ENCODE peak calls at places on chromosomes 6 and 20, in seven cellular contexts. I is suprapubic skin, Q is endothelial cell of umbilical vein, W is spleen, F is K562, V is HCT116, L is transverse colon. E is an unnamed sample. For H3K36me3 and H3K27me3, the result is how much of the 10 kb centered on the place peaks cover.

GRCh38 chr20:64165866-64166600 is 1.8 kb downstream of the MYT1 start:
- DNase-seq in I (no peak), Q (no peak), W (no peak), F (no peak), V (no peak), L (no peak), E (no peak)

GRCh38 chr6:98764378-98764911 is 69.9 kb upstream of the POU3F2 start:
- DNase-seq in I (no peak), Q (peak), W (no peak), F (no peak), V (no peak), L (no peak), E (no peak)

GRCh38 chr6:139778688-139779087 is 404.2 kb upstream of the CITED2 start:
- DNase-seq in I (no peak), Q (no peak), W (no peak), F (no peak), V (no peak), L (no peak), E (no peak)

GRCh38 chr6:10141756-10142443 is 273.0 kb downstream of the TFAP2A start:
- DNase-seq in I (no peak), Q (no peak), W (no peak), F (no peak), V (no peak), L (no peak), E (no peak)

GRCh38 chr6:100088009-100088408 is 94.0 kb upstream of the MCHR2 start:
- DNase-seq in I (no peak), Q (no peak), W (no peak), F (no peak), V (peak), L (no peak), E (no peak)

GRCh38 chr6:54273214-54273820 is 34.9 kb upstream of the TINAG start:
- DNase-seq in I (no peak), Q (no peak), W (no peak), F (no peak), V (no peak), L (no peak), E (no peak)

GRCh38 chr6:32973934-32974333 is 5.5 kb downstream of the BRD2 start:
- DNase-seq in I (no peak), Q (peak), W (no peak), F (peak), V (no peak), L (no peak), E (no peak)

GRCh38 chr6:166019214-166019613 is 148.4 kb downstream of the TBXT start:
- DNase-seq in I (no peak), Q (no peak), W (no peak), F (no peak), V (no peak), L (no peak), E (no peak)

GRCh38 chr6:27669278-27669797 is 196.4 kb upstream of the ZNF184 start:
- DNase-seq in I (no peak), Q (peak), W (no peak), F (peak), V (no peak), L (no peak), E (no peak)

GRCh38 chr20:47801759-47802158 is 16.5 kb upstream of the SULF2 start:
- DNase-seq in I (no peak), Q (no peak), W (no peak), F (no peak), V (no peak), L (no peak), E (no peak)

GRCh38 chr6:38587766-38588362 is 51.9 kb downstream of the BTBD9 start:
- DNase-seq in I (no peak), Q (no peak), W (no peak), F (no peak), V (no peak), L (no peak), E (no peak)

GRCh38 chr6:118188561-118188960 is 281.5 kb downstream of the SLC35F1 start:
- DNase-seq in I (no peak), Q (no peak), W (no peak), F (no peak), V (no peak), L (no peak), E (no peak)

GRCh38 chr6:67629268-67629667 is 1005.8 kb upstream of the ADGRB3 start:
- DNase-seq in I (no peak), Q (peak), W (no peak), F (no peak), V (no peak), L (no peak), E (no peak)

GRCh38 chr6:158620963-158621693 is 23.4 kb downstream of the DYNLT1 start:
- DNase-seq in I (no peak), Q (no peak), W (no peak), F (no peak), V (no peak), L (no peak), E (peak)

GRCh38 chr6:158624684-158625682 is 19.6 kb downstream of the DYNLT1 start:
- DNase-seq in I (no peak), Q (no peak), W (no peak), F (no peak), V (no peak), L (no peak), E (peak)

GRCh38 chr6:158622545-158623190 is 21.9 kb downstream of the DYNLT1 start:
- DNase-seq in I (no peak), Q (no peak), W (no peak), F (no peak), V (no peak), L (no peak), E (peak)

GRCh38 chr6:158619922-158620801 is 24.4 kb downstream of the DYNLT1 start:
- DNase-seq in I (no peak), Q (no peak), W (no peak), F (no peak), V (no peak), L (no peak), E (no peak)

GRCh38 chr6:158621694-158622544 is 22.6 kb downstream of the DYNLT1 start:
- DNase-seq in I (no peak), Q (no peak), W (no peak), F (no peak), V (no peak), L (no peak), E (no peak)
- H3K36me3 ChIP-seq in I (half or more), Q (under half), W (half or more), F (half or more), V (under half), L (under half), E (under half)

GRCh38 chr6:130697661-130698535 is 129.3 kb upstream of the SMLR1 start:
- DNase-seq in I (no peak), Q (peak), W (no peak), F (peak), V (peak), L (peak), E (no peak)
- TF ChIP-seq POLR2AphosphoS5 in I (no peak), Q (no peak), W (no peak), F (no peak), V (no peak), L (no peak), E (no peak)

GRCh38 chr20:25120920-25121319 is 39.0 kb upstream of the VSX1 start:
- DNase-seq in I (no peak), Q (no peak), W (no peak), F (no peak), V (no peak), L (no peak), E (no peak)

GRCh38 chr20:25117961-25118360 is 36.0 kb upstream of the VSX1 start:
- DNase-seq in I (no peak), Q (no peak), W (no peak), F (no peak), V (no peak), L (no peak), E (no peak)

GRCh38 chr20:25116746-25117457 is 35.0 kb upstream of the VSX1 start:
- DNase-seq in I (no peak), Q (no peak), W (no peak), F (no peak), V (no peak), L (no peak), E (no peak)

GRCh38 chr20:25118529-25118928 is 36.6 kb upstream of the VSX1 start:
- DNase-seq in I (no peak), Q (no peak), W (no peak), F (no peak), V (no peak), L (no peak), E (no peak)

GRCh38 chr20:25120462-25120861 is 38.5 kb upstream of the VSX1 start:
- DNase-seq in I (no peak), Q (no peak), W (no peak), F (no peak), V (no peak), L (no peak), E (no peak)
- H3K27me3 ChIP-seq in I (under half), Q (under half), W (under half), F (under half), V (under half), L (under half), E (under half)

GRCh38 chr20:32462900-32463641 is 104.9 kb downstream of the ASXL1 start:
- DNase-seq in I (no peak), Q (no peak), W (peak), F (no peak), V (no peak), L (peak), E (no peak)

GRCh38 chr20:32466739-32467505 is 108.8 kb downstream of the ASXL1 start:
- DNase-seq in I (no peak), Q (peak), W (no peak), F (no peak), V (no peak), L (no peak), E (no peak)

GRCh38 chr20:32465092-32465900 is 107.2 kb downstream of the ASXL1 start:
- DNase-seq in I (no peak), Q (peak), W (peak), F (no peak), V (no peak), L (peak), E (no peak)

GRCh38 chr20:32463642-32464400 is 105.7 kb downstream of the ASXL1 start:
- DNase-seq in I (no peak), Q (no peak), W (peak), F (no peak), V (no peak), L (peak), E (no peak)

GRCh38 chr20:32464401-32465091 is 106.4 kb downstream of the ASXL1 start:
- DNase-seq in I (no peak), Q (no peak), W (peak), F (no peak), V (no peak), L (no peak), E (no peak)
- H3K36me3 ChIP-seq in I (under half), Q (under half), W (under half), F (half or more), V (under half), L (under half), E (under half)